ENCODE peak calls at places on chromosome 19, in ten cellular contexts. G, Z, V, B, O, Q, J, U, E and N are unnamed samples.
A peak's percentile ranks its signal among the peaks of the same experiment; 100 is the strongest.

GRCh38 chr19:57350877-57351805 is at the start of gene ZNF304:
- DNase-seq in G (peak; percentile 92), Z (peak; percentile 97), V (peak; percentile 43), B (peak; percentile 93), O (peak; percentile 94), Q (peak; percentile 96), J (peak; percentile 95), U (peak; percentile 96), E (peak; percentile 98), N (peak; percentile 95)

GRCh38 chr19:292281-292884 is 1.2 kb upstream of the PLPP2 start:
- DNase-seq in G (no peak), Z (no peak), V (no peak), B (no peak), O (no peak), Q (no peak), J (peak; percentile 2), U (peak; percentile 19), E (no peak), N (no peak)

GRCh38 chr19:50646074-50646807 is 3.0 kb upstream of the C19orf81 start:
- DNase-seq in G (no peak), Z (no peak), V (no peak), B (no peak), O (peak; percentile 83), Q (no peak), J (no peak), U (no peak), E (peak; percentile 89), N (no peak)

GRCh38 chr19:40357655-40358054 is 9.2 kb downstream of the PLD3 start:
- DNase-seq in G (no peak), Z (no peak), V (no peak), B (no peak), O (no peak), Q (no peak), J (no peak), U (no peak), E (no peak), N (no peak)

GRCh38 chr19:51422053-51422448 is 4.6 kb upstream of the SIGLEC10 start:
- DNase-seq in G (peak; percentile 88), Z (peak; percentile 96), V (peak; percentile 24), B (peak; percentile 86), O (peak; percentile 80), Q (peak; percentile 64), J (peak; percentile 53), U (peak; percentile 82), E (peak; percentile 78), N (peak; percentile 99)

GRCh38 chr19:52542984-52543664 is 15.7 kb downstream of the ZNF808 start:
- DNase-seq in G (no peak), Z (no peak), V (no peak), B (no peak), O (no peak), Q (no peak), J (no peak), U (no peak), E (no peak), N (no peak)

GRCh38 chr19:39829702-39830275 is 4.2 kb downstream of the DYRK1B start:
- DNase-seq in G (no peak), Z (no peak), V (no peak), B (no peak), O (no peak), Q (no peak), J (no peak), U (no peak), E (no peak), N (no peak)

GRCh38 chr19:1016647-1017114 is 4.2 kb downstream of the TMEM259 start:
- DNase-seq in G (peak; percentile 60), Z (no peak), V (no peak), B (no peak), O (peak; percentile 60), Q (no peak), J (peak; percentile 50), U (peak; percentile 72), E (no peak), N (peak; percentile 65)

GRCh38 chr19:42066075-42066754 is 3.8 kb downstream of the GRIK5 start:
- DNase-seq in G (no peak), Z (peak; percentile 70), V (no peak), B (no peak), O (peak; percentile 62), Q (no peak), J (no peak), U (no peak), E (peak; percentile 24), N (no peak)

GRCh38 chr19:6056801-6057650 is 53.3 kb downstream of the RFX2 start:
- DNase-seq in G (peak; percentile 70), Z (no peak), V (no peak), B (peak; percentile 60), O (peak; percentile 86), Q (peak; percentile 95), J (no peak), U (peak; percentile 87), E (peak; percentile 95), N (peak; percentile 78)

GRCh38 chr19:47663911-47664771 is 49.1 kb upstream of the EHD2 start:
- DNase-seq in G (peak; percentile 69), Z (no peak), V (peak; percentile 10), B (no peak), O (peak; percentile 77), Q (peak; percentile 95), J (no peak), U (peak; percentile 83), E (peak; percentile 100), N (no peak)

DNA sequence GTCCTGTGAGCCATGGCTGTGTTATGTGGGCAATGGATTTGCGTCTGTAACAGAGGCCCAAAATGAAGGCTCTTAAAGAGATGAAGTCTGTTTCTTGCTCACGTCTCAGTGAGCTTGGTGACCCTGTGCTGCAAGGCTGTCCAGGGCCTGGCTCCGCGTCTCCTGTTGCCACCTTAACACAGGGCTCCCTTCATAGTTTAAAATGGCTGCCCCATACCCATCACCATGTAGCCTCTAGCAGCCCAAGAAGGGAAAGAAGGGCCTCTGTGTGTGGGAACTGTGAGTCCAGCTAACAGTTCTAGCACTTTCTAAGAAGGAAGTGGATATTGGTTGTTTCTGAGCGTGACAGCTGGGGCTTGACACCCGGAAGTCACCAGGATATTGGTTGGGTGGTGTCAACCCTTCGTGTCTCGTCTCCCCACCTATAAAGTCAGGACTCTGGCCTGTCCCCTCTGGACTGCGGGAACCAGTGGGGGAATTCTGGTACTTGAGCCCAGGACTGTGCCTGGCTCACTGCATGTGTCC is 20.9 kb downstream of the TMED1 start:
- DNase-seq in G (no peak), Z (no peak), V (no peak), B (no peak), O (no peak), Q (no peak), J (no peak), U (no peak), E (no peak), N (no peak)
- H3K4me3 ChIP-seq in G (no peak overlapping the region), Z (no peak overlapping the region), V (no peak overlapping the region), B (no peak overlapping the region), O (no peak overlapping the region), Q (no peak overlapping the region), J (no peak overlapping the region), U (no peak overlapping the region), E (no peak overlapping the region), N (no peak overlapping the region)

DNA sequence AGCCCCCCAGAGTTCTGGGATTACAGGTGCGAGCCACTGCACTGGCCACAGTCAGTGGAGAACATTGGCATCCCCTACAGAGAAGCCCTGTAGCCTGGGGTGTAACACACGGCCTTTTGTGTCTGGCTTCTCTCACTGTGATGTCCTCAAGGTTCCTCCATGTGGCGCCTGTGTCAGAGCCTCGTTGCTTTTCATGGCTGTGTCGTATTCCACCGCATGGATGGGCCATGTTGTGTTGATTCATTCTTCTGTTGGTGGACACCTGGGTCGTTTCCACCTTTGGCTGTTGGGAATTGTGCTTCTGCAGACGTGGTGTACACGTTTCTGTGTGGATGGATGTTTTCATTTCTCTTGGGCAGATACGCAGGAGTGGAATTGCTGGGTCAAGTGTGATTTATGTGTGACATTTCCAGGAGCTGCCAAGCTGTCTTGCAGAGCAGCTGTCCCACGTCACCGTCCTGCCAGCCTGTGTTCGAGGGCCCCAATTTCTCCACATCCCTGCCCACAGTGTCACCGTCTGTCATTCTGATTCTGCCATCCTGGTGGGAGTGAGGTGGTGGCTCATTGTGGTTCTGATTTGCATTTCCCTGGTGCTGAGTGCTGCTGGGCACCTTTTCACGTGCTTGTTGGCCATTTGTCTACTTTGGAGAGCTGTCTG is 59.4 kb downstream of the KDM4B start:
- DNase-seq in G (no peak), Z (no peak), V (no peak), B (no peak), O (no peak), Q (no peak), J (no peak), U (no peak), E (no peak), N (no peak)
- H3K4me1 ChIP-seq in G (peaks cover 3% of the 10 kb centered on the region), Z (peaks cover 23% of the 10 kb centered on the region), V (peaks cover 54% of the 10 kb centered on the region), B (peaks cover 10% of the 10 kb centered on the region), O (peaks cover 5% of the 10 kb centered on the region), Q (no peaks in the 10 kb centered on the region), J (no peaks in the 10 kb centered on the region), U (peaks cover 42% of the 10 kb centered on the region), E (peaks cover 12% of the 10 kb centered on the region), N (no peaks in the 10 kb centered on the region)

DNA sequence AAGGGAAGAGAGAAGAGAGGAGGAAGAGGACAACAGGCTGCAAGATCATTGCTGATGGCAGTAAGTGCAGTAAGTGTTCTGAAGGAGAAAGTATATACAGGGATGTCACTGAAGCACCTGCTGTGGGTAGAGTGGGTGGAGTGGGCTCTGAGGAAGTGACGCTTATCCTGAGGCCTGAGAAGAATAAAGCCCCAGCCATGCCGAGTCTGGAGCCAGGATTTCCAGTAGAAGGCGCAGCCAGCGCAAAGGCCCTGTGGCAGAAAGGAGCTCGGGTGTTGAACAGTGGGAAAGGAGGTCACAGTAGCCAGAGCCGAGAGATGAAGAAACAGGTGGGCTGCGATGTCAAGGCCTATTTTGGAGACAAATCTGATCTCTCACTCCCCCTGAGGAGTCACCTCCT is 31.8 kb upstream of the ADGRE5 start:
- DNase-seq in G (no peak), Z (no peak), V (no peak), B (no peak), O (no peak), Q (no peak), J (no peak), U (no peak), E (no peak), N (no peak)
- H3K27ac ChIP-seq in G (no peak overlapping the region), Z (no peak overlapping the region), V (no peak overlapping the region), B (no peak overlapping the region), O (no peak overlapping the region), Q (no peak overlapping the region), J (no peak overlapping the region), U (no peak overlapping the region), E (no peak overlapping the region), N (no peak overlapping the region)

GRCh38 chr19:3402631-3403443 is 36.5 kb downstream of the NFIC start:
- DNase-seq in G (no peak), Z (no peak), V (no peak), B (no peak), O (no peak), Q (no peak), J (no peak), U (no peak), E (no peak), N (no peak)

GRCh38 chr19:3405261-3405653 is 38.9 kb downstream of the NFIC start:
- DNase-seq in G (no peak), Z (no peak), V (no peak), B (no peak), O (no peak), Q (no peak), J (no peak), U (no peak), E (no peak), N (no peak)

GRCh38 chr19:3406571-3407111 is 40.3 kb downstream of the NFIC start:
- DNase-seq in G (no peak), Z (no peak), V (no peak), B (no peak), O (no peak), Q (no peak), J (no peak), U (peak; percentile 62), E (no peak), N (no peak)

GRCh38 chr19:3403489-3404323 is 37.3 kb downstream of the NFIC start:
- DNase-seq in G (peak; percentile 80), Z (no peak), V (no peak), B (peak; percentile 90), O (no peak), Q (peak; percentile 97), J (no peak), U (peak; percentile 95), E (peak; percentile 98), N (peak; percentile 87)

GRCh38 chr19:3404324-3405260 is 38.2 kb downstream of the NFIC start:
- DNase-seq in G (peak; percentile 66), Z (no peak), V (no peak), B (peak; percentile 89), O (no peak), Q (peak; percentile 93), J (no peak), U (peak; percentile 96), E (peak; percentile 95), N (peak; percentile 87)
- H3K4me3 ChIP-seq in G (peak overlapping the region; percentile 43), Z (no peak overlapping the region), V (peak overlapping the region; percentile 52), B (peak overlapping the region; percentile 45), O (no peak overlapping the region), Q (peak overlapping the region; percentile 46), J (no peak overlapping the region), U (peak overlapping the region; percentile 68), E (no peak overlapping the region), N (peak overlapping the region; percentile 24)